ENCODE peak calls at places on chromosomes 7 and 10, in five cellular contexts. C is transverse colon, Y is upper lobe of left lung, V is suprapubic skin, S is SK-N-SH. K is an unnamed sample.

GRCh38 chr7:130154131-130154500 is 51.1 kb downstream of the TMEM209 start:
- DNase-seq in C (no peak), V (no peak), Y (peak), S (no peak), K (no peak)

GRCh38 chr7:131400833-131401593 is 73.3 kb downstream of the MKLN1 start:
- DNase-seq in C (no peak), V (no peak), S (no peak), Y (no peak), K (no peak)

GRCh38 chr7:20033621-20034200 is 183.5 kb downstream of the MACC1 start:
- DNase-seq in C (no peak), S (no peak), V (no peak), Y (no peak), K (peak)

GRCh38 chr7:90669002-90669401 is 72.9 kb downstream of the CDK14 start:
- DNase-seq in V (no peak), Y (no peak), S (no peak), C (no peak), K (no peak)

GRCh38 chr10:25393621-25394020 is 218.8 kb downstream of the GPR158 start:
- DNase-seq in Y (no peak), C (no peak), S (no peak), V (no peak), K (no peak)

GRCh38 chr10:66627156-66627555 is 298.7 kb upstream of the LRRTM3 start:
- DNase-seq in S (peak), C (no peak), V (no peak), Y (no peak), K (no peak)

GRCh38 chr10:69074532-69074931 is 13.4 kb upstream of the SRGN start:
- DNase-seq in C (no peak), Y (no peak), S (no peak), V (no peak), K (no peak)

GRCh38 chr7:139679731-139680594 is 97.8 kb downstream of the HIPK2 start:
- DNase-seq in C (no peak), Y (no peak), V (no peak), S (no peak), K (no peak)

GRCh38 chr7:143013897-143014296 is 13.0 kb downstream of the OR9A2 start:
- DNase-seq in Y (no peak), S (no peak), C (no peak), V (no peak), K (no peak)

GRCh38 chr7:116499168-116500070 is at the start of gene CAV2:
- DNase-seq in S (peak), Y (peak), C (peak), V (peak), K (peak)

GRCh38 chr10:61164458-61165160 is 220.6 kb upstream of the RHOBTB1 start:
- DNase-seq in Y (peak), S (no peak), C (no peak), V (no peak), K (no peak)

GRCh38 chr7:36644625-36645422 is 79.5 kb downstream of the AOAH start:
- DNase-seq in Y (no peak), V (no peak), C (no peak), S (no peak), K (no peak)

GRCh38 chr7:38330861-38331709 is 57.6 kb upstream of the TARP start:
- DNase-seq in V (no peak), Y (no peak), S (no peak), C (no peak), K (no peak)

GRCh38 chr10:82340166-82340565 is 465.2 kb downstream of the NRG3 start:
- DNase-seq in S (no peak), C (no peak), Y (peak), V (no peak), K (no peak)

GRCh38 chr7:28607179-28607578 is 194.9 kb downstream of the CREB5 start:
- DNase-seq in V (no peak), Y (no peak), C (no peak), S (no peak), K (no peak)

GRCh38 chr7:20508109-20508508 is 107.4 kb upstream of the ABCB5 start:
- DNase-seq in Y (no peak), C (no peak), V (no peak), S (no peak), K (no peak)

GRCh38 chr7:37354661-37355131 is 94.0 kb downstream of the ELMO1 start:
- DNase-seq in V (peak), S (no peak), C (peak), Y (peak), K (peak)

GRCh38 chr7:84746347-84746746 is 440.5 kb downstream of the SEMA3D start:
- DNase-seq in Y (no peak), V (no peak), S (peak), C (no peak), K (no peak)

GRCh38 chr7:140684066-140684950 is 11.6 kb downstream of the ADCK2 start:
- DNase-seq in S (no peak), C (no peak), Y (no peak), V (no peak), K (no peak)

GRCh38 chr7:35736725-35737124 is 41.8 kb upstream of the HERPUD2 start:
- DNase-seq in Y (no peak), C (no peak), V (no peak), S (no peak), K (no peak)

GRCh38 chr10:129274928-129275474 is 192.0 kb upstream of the MGMT start:
- DNase-seq in S (peak), Y (no peak), C (no peak), V (no peak), K (no peak)

GRCh38 chr7:135166338-135166989 is 4.0 kb downstream of the CYREN start:
- DNase-seq in Y (peak), C (no peak), S (no peak), V (no peak), K (no peak)
- TF ChIP-seq POLR2AphosphoS5 in Y (peak), C (no peak), S (no peak), V (no peak), K (no peak)

DNA sequence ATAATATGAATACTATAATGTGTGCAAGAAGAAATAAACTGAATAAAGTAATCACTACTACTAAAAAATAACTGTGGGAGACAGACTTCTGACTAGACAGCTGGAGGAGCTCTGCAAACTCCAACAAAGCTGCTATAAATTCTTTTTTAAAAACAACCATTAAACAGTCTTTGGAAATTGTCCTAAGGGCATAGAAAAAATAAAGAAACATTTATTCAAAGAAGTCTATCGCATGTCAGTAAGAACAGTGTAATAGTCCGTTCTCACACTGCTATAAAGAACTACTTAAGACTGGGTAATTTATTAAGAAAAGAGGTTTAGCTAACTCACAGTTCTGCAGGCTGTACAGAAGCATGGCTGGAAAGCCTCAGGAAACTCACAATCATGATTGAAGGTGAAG is 55.9 kb downstream of the ZPBP start:
- DNase-seq in V (no peak), S (no peak), C (no peak), Y (no peak), K (no peak)
- TF ChIP-seq EP300 in V (no peak), S (no peak), C (no peak), Y (no peak), K (no peak)

GRCh38 chr7:114334992-114335391 is 79.6 kb upstream of the FOXP2 start:
- DNase-seq in V (no peak), C (no peak), Y (no peak), S (no peak), K (no peak)
- TF ChIP-seq POLR2AphosphoS5 in V (no peak), C (no peak), Y (no peak), S (no peak), K (no peak)

DNA sequence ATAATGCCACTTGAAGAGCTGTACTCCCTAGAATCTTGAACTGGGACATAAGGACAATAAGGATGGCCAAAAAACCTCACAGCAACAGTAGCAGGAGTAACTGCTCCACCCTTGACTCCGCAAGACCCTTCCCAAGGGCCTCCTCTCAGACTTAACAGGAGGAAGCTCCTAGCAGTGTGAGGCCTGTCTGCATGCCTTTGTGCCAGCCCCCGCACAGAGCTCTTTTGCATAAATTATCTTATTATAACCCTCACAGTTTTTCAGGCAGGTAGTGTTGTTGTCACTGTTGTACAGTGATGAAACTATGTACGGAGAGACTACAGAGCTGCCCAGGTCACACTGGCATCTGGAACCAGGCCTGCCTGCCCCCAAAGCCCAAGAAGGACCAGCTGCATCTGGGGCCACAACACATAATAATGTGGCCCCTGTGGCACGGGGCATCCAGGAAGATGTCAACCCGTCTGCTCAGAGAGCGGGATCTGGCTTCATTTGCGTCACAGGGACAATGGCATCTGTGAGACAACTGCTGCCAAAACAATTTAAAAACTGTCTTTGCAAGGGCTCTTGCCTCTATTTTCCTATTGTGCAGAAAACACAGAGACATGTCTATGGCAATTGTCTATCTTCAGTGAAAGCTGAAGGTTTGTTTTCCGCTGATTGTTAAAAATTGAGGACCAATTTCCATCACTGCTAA is 249.2 kb upstream of the GRB10 start:
- DNase-seq in S (no peak), V (no peak), C (no peak), Y (peak), K (no peak)
- TF ChIP-seq EP300 in S (no peak), V (no peak), C (no peak), Y (no peak), K (no peak)

GRCh38 chr10:101336382-101336781 is 17.6 kb upstream of the BTRC start:
- DNase-seq in Y (no peak), C (no peak), V (no peak), S (no peak), K (no peak)
- TF ChIP-seq POLR2AphosphoS5 in Y (no peak), C (no peak), V (no peak), S (no peak), K (no peak)